ENCODE peak calls at places on chromosome 13, in ten cellular contexts. T, L, R, O, H, Q, D, C, E and N are unnamed samples.

GRCh38 chr13:80341771-80342271 is 895 bp upstream of the SPRY2 start:
- DNase-seq in T (no peak), L (peak), R (peak), O (no peak), H (peak), Q (peak), D (peak), C (peak), E (no peak), N (no peak)

GRCh38 chr13:108597943-108598342 is 31.5 kb upstream of the MYO16 start:
- DNase-seq in T (no peak), L (no peak), R (peak), O (no peak), H (no peak), Q (peak), D (no peak), C (no peak), E (no peak), N (no peak)

GRCh38 chr13:43846496-43846895 is 33.0 kb downstream of the CCDC122 start:
- DNase-seq in T (no peak), L (no peak), R (peak), O (no peak), H (no peak), Q (no peak), D (no peak), C (no peak), E (no peak), N (no peak)

GRCh38 chr13:45082964-45083363 is 37.3 kb upstream of the GTF2F2 start:
- DNase-seq in T (no peak), L (no peak), R (peak), O (no peak), H (no peak), Q (no peak), D (no peak), C (no peak), E (no peak), N (no peak)

GRCh38 chr13:21465710-21466160 is 6.6 kb upstream of the ZDHHC20 start:
- DNase-seq in T (no peak), L (peak), R (no peak), O (no peak), H (no peak), Q (no peak), D (no peak), C (no peak), E (no peak), N (peak)

GRCh38 chr13:64239372-64239771 is 2823.7 kb upstream of the PCDH20 start:
- DNase-seq in T (no peak), L (no peak), R (peak), O (no peak), H (no peak), Q (no peak), D (no peak), C (no peak), E (peak), N (no peak)

GRCh38 chr13:85974604-85975366 is 175.6 kb upstream of the SLITRK6 start:
- DNase-seq in T (no peak), L (no peak), R (peak), O (no peak), H (no peak), Q (no peak), D (no peak), C (no peak), E (no peak), N (no peak)

GRCh38 chr13:79909664-79910063 is 428.7 kb downstream of the NDFIP2 start:
- DNase-seq in T (no peak), L (no peak), R (no peak), O (no peak), H (no peak), Q (no peak), D (no peak), C (no peak), E (no peak), N (no peak)

GRCh38 chr13:111449041-111449440 is 128.6 kb downstream of the TEX29 start:
- DNase-seq in T (no peak), L (no peak), R (no peak), O (no peak), H (no peak), Q (no peak), D (no peak), C (no peak), E (no peak), N (no peak)

GRCh38 chr13:49904729-49905456 is 31.2 kb downstream of the SPRYD7 start:
- DNase-seq in T (no peak), L (no peak), R (peak), O (no peak), H (no peak), Q (no peak), D (no peak), C (no peak), E (no peak), N (no peak)

GRCh38 chr13:75399168-75399878 is 82.6 kb downstream of the TBC1D4 start:
- DNase-seq in T (no peak), L (no peak), R (peak), O (no peak), H (peak), Q (no peak), D (no peak), C (no peak), E (no peak), N (no peak)

GRCh38 chr13:37602743-37603381 is 4.3 kb upstream of the POSTN start:
- DNase-seq in T (no peak), L (no peak), R (peak), O (no peak), H (no peak), Q (no peak), D (no peak), C (no peak), E (no peak), N (no peak)

GRCh38 chr13:61508936-61509335 is 93.3 kb upstream of the PCDH20 start:
- DNase-seq in T (no peak), L (no peak), R (no peak), O (no peak), H (no peak), Q (no peak), D (no peak), C (no peak), E (no peak), N (no peak)

GRCh38 chr13:112928958-112929777 is 39.8 kb upstream of the MCF2L start:
- DNase-seq in T (peak), L (no peak), R (peak), O (no peak), H (peak), Q (no peak), D (no peak), C (no peak), E (no peak), N (no peak)

GRCh38 chr13:98420560-98421175 is 156.2 kb downstream of the STK24 start:
- DNase-seq in T (no peak), L (no peak), R (peak), O (no peak), H (no peak), Q (no peak), D (no peak), C (no peak), E (no peak), N (no peak)

GRCh38 chr13:76123548-76123947 is 487.4 kb downstream of the LMO7 start:
- DNase-seq in T (no peak), L (no peak), R (no peak), O (no peak), H (no peak), Q (no peak), D (no peak), C (no peak), E (no peak), N (no peak)

GRCh38 chr13:46914341-46914740 is 17.5 kb upstream of the HTR2A start:
- DNase-seq in T (no peak), L (no peak), R (no peak), O (no peak), H (no peak), Q (no peak), D (no peak), C (no peak), E (no peak), N (no peak)

GRCh38 chr13:27353166-27353583 is 71.2 kb upstream of the GTF3A start:
- DNase-seq in T (no peak), L (no peak), R (peak), O (no peak), H (no peak), Q (no peak), D (no peak), C (no peak), E (no peak), N (no peak)

GRCh38 chr13:45367995-45368394 is 27.0 kb upstream of the TPT1 start:
- DNase-seq in T (no peak), L (no peak), R (no peak), O (no peak), H (no peak), Q (no peak), D (no peak), C (no peak), E (no peak), N (no peak)

GRCh38 chr13:49517461-49517860 is 21.7 kb downstream of the PHF11 start:
- DNase-seq in T (no peak), L (peak), R (peak), O (no peak), H (no peak), Q (no peak), D (no peak), C (no peak), E (no peak), N (no peak)

GRCh38 chr13:31598990-31599389 is 140.3 kb upstream of the RXFP2 start:
- DNase-seq in T (no peak), L (no peak), R (no peak), O (no peak), H (no peak), Q (no peak), D (no peak), C (no peak), E (no peak), N (no peak)

GRCh38 chr13:82800391-82800790 is 1081.9 kb downstream of the SLITRK1 start:
- DNase-seq in T (no peak), L (no peak), R (peak), O (no peak), H (no peak), Q (no peak), D (no peak), C (no peak), E (no peak), N (no peak)

GRCh38 chr13:111903143-111903542 is 163.8 kb upstream of the SOX1 start:
- DNase-seq in T (no peak), L (peak), R (no peak), O (no peak), H (no peak), Q (peak), D (no peak), C (no peak), E (no peak), N (no peak)

GRCh38 chr13:37640499-37640898 is 41.9 kb upstream of the POSTN start:
- DNase-seq in T (no peak), L (no peak), R (peak), O (no peak), H (peak), Q (peak), D (no peak), C (no peak), E (peak), N (no peak)

GRCh38 chr13:114067381-114067885 is 65.0 kb downstream of the RASA3 start:
- DNase-seq in T (no peak), L (no peak), R (no peak), O (no peak), H (no peak), Q (no peak), D (no peak), C (no peak), E (no peak), N (no peak)

GRCh38 chr13:77506874-77507273 is 28.6 kb upstream of the SCEL start:
- DNase-seq in T (no peak), L (no peak), R (peak), O (no peak), H (no peak), Q (peak), D (no peak), C (no peak), E (no peak), N (no peak)

GRCh38 chr13:111947026-111947810 is 119.7 kb upstream of the SOX1 start:
- DNase-seq in T (no peak), L (no peak), R (no peak), O (no peak), H (no peak), Q (no peak), D (no peak), C (no peak), E (no peak), N (peak)

GRCh38 chr13:42094641-42095040 is 46.2 kb downstream of the DGKH start:
- DNase-seq in T (no peak), L (no peak), R (no peak), O (no peak), H (no peak), Q (no peak), D (no peak), C (no peak), E (no peak), N (no peak)

GRCh38 chr13:109301711-109302110 is 484.7 kb downstream of the IRS2 start:
- DNase-seq in T (no peak), L (no peak), R (no peak), O (no peak), H (peak), Q (no peak), D (no peak), C (no peak), E (no peak), N (no peak)

GRCh38 chr13:108342369-108343289 is 73.1 kb downstream of the TNFSF13B start:
- DNase-seq in T (no peak), L (no peak), R (peak), O (no peak), H (no peak), Q (peak), D (peak), C (no peak), E (no peak), N (no peak)

GRCh38 chr13:93535256-93535655 is 308.6 kb downstream of the GPC6 start:
- DNase-seq in T (no peak), L (no peak), R (peak), O (no peak), H (no peak), Q (peak), D (no peak), C (no peak), E (no peak), N (no peak)

GRCh38 chr13:93534181-93534700 is 307.6 kb downstream of the GPC6 start:
- DNase-seq in T (no peak), L (no peak), R (no peak), O (no peak), H (no peak), Q (no peak), D (no peak), C (no peak), E (no peak), N (no peak)

DNA sequence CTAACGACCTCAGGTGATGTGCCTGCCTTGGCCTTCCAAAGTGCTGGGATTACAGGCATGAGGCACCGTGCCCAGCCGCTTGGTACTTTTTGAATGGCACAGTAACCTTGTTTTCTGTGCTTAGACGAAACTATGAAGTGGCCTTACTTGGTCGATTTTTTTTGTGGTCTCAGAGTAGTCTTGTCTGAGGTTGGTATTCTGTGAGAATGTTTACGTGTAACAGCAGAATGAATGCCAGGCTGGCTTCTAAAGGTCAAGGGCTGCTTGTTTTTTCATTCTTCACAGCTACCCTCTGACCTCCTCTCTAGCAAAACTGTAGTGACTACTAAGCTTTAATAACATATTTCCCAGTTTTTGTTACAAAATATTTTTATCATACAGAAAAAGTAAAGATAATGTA is 313.3 kb downstream of the GPC6 start:
- DNase-seq in T (no peak), L (no peak), R (peak), O (no peak), H (no peak), Q (no peak), D (no peak), C (no peak), E (no peak), N (no peak)
- H3K4me3 ChIP-seq in T (no peak), L (no peak), R (no peak), O (no peak), H (no peak), Q (no peak), D (no peak), C (no peak), E (no peak), N (no peak)

DNA sequence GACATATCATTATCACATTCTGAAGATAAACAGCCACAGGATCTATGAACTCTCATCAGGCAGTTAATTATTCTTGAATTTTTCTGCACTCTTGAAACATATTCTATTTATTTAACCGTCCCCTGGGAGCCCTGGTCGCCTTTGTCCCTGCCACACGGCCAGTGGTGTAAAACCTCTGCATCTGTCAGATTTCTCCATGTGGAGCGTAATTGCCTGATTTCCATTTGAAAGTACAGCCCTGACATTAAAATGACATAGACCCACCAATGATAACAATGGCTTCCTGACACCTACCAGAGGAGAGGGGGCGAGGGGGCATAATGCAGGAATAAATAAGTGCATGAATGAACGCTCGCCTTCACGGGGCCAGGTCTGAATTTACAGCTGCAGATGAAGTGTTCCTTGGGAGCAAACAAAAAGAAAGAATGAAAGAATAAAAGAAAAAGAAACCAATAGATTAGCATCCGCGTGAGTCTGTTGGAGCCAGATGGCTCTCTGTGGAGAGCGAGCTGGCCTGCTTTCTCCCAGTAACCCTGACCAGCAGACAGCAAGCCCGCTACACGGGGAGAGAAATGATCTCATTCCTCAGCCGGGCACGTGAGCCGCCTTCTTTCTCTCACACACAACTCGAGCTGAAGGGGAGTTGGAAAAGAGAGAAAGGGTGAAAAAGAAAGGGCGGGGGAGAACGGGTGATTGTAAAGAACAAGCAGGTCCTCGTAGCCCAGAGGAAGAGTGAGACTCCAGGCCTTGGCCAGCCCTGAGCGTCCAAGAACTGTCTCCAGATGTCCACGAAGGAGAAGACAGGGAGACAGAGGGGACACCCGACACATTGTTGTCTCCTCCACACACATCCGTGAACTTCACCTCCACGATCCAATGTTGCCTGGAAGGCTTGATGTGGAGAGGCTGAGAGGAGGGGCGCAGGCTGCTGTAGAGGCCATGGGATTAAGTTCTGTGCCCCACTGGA is 81.2 kb downstream of the RNASEH2B start:
- DNase-seq in T (no peak), L (peak), R (peak), O (no peak), H (peak), Q (no peak), D (peak), C (no peak), E (no peak), N (no peak)
- H3K4me3 ChIP-seq in T (no peak), L (no peak), R (peak), O (peak), H (peak), Q (no peak), D (no peak), C (no peak), E (peak), N (peak)

GRCh38 chr13:73837147-73837546 is 297.1 kb downstream of the KLF12 start:
- DNase-seq in T (no peak), L (no peak), R (no peak), O (no peak), H (no peak), Q (no peak), D (no peak), C (no peak), E (no peak), N (no peak)

GRCh38 chr13:73832203-73832602 is 302.0 kb downstream of the KLF12 start:
- DNase-seq in T (no peak), L (no peak), R (no peak), O (no peak), H (no peak), Q (peak), D (no peak), C (no peak), E (no peak), N (no peak)

GRCh38 chr13:73833331-73834070 is 300.7 kb downstream of the KLF12 start:
- DNase-seq in T (no peak), L (no peak), R (peak), O (no peak), H (no peak), Q (no peak), D (no peak), C (no peak), E (no peak), N (no peak)

GRCh38 chr13:73835138-73835721 is 299.0 kb downstream of the KLF12 start:
- DNase-seq in T (no peak), L (no peak), R (peak), O (no peak), H (no peak), Q (peak), D (peak), C (no peak), E (peak), N (no peak)
- H3K4me3 ChIP-seq in T (no peak), L (no peak), R (no peak), O (no peak), H (no peak), Q (no peak), D (no peak), C (no peak), E (no peak), N (no peak)

GRCh38 chr13:57638147-57638890 is 6.8 kb downstream of the PCDH17 start:
- DNase-seq in T (no peak), L (no peak), R (no peak), O (no peak), H (no peak), Q (no peak), D (no peak), C (no peak), E (no peak), N (no peak)
- H3K4me3 ChIP-seq in T (no peak), L (no peak), R (no peak), O (no peak), H (no peak), Q (no peak), D (no peak), C (no peak), E (peak), N (no peak)

DNA sequence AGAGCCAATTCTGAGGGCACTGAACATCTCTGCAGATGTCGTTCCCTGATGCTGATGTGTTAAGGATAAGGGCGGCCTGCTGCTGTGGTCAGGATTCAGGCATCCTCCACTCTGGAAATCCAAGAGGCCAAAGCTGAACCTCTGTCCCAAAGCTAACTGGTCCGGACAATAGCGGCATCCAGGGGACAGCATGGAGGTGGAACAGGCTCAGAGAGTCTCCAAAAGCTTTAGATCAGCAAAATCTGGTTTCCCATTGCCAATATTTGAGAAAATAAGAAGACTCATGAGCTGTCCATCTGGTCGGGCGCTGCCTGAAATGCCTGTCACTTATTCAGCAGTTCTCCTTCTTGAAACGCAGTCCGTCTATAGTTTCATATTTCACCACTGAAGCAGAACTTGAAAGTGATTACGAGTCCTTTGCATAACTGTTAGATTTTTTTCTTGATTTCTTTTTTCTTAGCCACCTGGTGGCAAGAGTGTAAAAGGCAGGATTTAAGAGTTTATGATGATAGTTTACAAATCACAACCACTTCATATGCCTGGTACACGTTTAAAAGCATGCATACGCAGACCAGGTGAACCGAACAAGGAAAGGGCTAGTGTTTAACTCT is 45.9 kb downstream of the GGACT start:
- DNase-seq in T (no peak), L (no peak), R (peak), O (no peak), H (no peak), Q (peak), D (no peak), C (no peak), E (no peak), N (no peak)
- H3K4me3 ChIP-seq in T (no peak), L (no peak), R (no peak), O (no peak), H (no peak), Q (no peak), D (no peak), C (no peak), E (no peak), N (no peak)

DNA sequence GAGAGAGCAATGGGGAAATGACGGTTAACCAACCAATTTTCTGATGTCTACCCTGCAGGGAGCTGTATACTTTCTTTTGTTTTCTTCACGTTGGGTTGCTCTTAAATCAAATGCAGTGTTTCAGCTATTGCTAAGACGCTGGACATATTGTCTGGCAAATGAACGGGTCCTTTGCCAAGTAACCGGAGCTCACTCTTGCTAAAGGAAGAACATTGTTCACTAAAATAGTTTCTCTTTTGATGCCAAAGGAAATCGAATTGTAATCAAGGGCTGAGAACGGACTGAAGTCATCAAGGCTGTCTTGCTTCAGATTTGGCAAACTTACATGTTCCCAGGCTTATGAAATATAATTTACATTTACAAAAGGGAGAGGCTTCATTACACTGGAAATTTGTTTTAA is 142.3 kb upstream of the ARGLU1 start:
- DNase-seq in T (no peak), L (no peak), R (peak), O (no peak), H (no peak), Q (no peak), D (no peak), C (no peak), E (no peak), N (no peak)
- H3K4me3 ChIP-seq in T (no peak), L (no peak), R (no peak), O (peak), H (no peak), Q (no peak), D (no peak), C (no peak), E (no peak), N (no peak)